ENCODE peak calls at places on chromosomes 16 and 17, in five cellular contexts. S is Caco-2, X is mesendoderm, T is iPS DF 6.9, C is hepatocyte. M is an unnamed sample.

GRCh38 chr17:58527949-58528348 is 13.5 kb upstream of the MTMR4 start:
- DNase-seq in X (peak), T (no peak), S (no peak), C (no peak), M (no peak)

GRCh38 chr16:21276090-21276489 is 2.0 kb downstream of the CRYM start:
- DNase-seq in S (no peak), X (no peak), T (no peak), C (no peak), M (no peak)

GRCh38 chr17:6639651-6640535 is 618 bp downstream of the KIAA0753 start:
- DNase-seq in X (peak), T (no peak), C (peak), S (no peak), M (no peak)

GRCh38 chr17:13256545-13256944 is 238.7 kb upstream of the ELAC2 start:
- DNase-seq in T (no peak), X (peak), S (no peak), C (no peak), M (no peak)

GRCh38 chr16:6929868-6930267 is 402.8 kb upstream of the RBFOX1 start:
- DNase-seq in C (no peak), X (peak), T (no peak), S (no peak), M (no peak)

GRCh38 chr17:33292981-33293867 is at the start of gene ASIC2:
- DNase-seq in X (peak), S (no peak), C (peak), T (no peak), M (no peak)

GRCh38 chr16:64455275-64455674 is 666.6 kb downstream of the CDH11 start:
- DNase-seq in X (no peak), C (no peak), T (no peak), S (no peak), M (no peak)

GRCh38 chr16:9091867-9092281 is 430 bp downstream of the HAPSTR1 start:
- DNase-seq in X (peak), C (peak), T (no peak), S (no peak), M (no peak)

GRCh38 chr17:80365983-80366382 is 49.0 kb upstream of the ENDOV start:
- DNase-seq in X (no peak), S (peak), T (no peak), C (no peak), M (no peak)
- H3K4me3 ChIP-seq in X (no peak), S (no peak), T (no peak), C (no peak), M (no peak)

DNA sequence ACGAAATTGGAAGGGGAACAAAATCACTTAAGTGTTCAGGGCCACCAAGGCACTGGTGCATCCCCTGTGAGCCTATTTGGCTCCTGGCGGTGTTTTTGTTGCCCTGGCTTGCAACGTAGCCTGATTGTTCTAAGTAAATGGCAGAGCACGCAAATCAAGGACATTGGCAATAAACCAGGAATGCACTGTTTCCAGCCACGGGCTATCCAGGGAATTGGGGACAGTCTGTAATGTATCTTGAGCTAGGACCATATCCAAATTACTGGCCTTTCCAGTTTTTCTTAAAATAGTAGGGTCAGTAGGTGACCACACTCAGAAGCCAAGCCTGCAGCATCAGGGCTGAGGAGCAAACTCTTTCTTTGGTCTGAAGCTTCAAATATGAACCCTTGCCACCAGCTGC is 734.0 kb downstream of the MAF start:
- DNase-seq in X (no peak), C (no peak), T (no peak), S (no peak), M (no peak)
- H3K4me3 ChIP-seq in X (no peak), C (no peak), T (no peak), S (no peak), M (no peak)

GRCh38 chr16:29881050-29881449 is 18.0 kb upstream of the CDIPT start:
- DNase-seq in C (no peak), S (no peak), X (no peak), T (no peak), M (peak)

GRCh38 chr16:29875206-29875605 is 12.2 kb upstream of the CDIPT start:
- DNase-seq in T (no peak), C (no peak), X (no peak), S (no peak), M (no peak)

GRCh38 chr16:29876186-29876577 is 13.2 kb upstream of the CDIPT start:
- DNase-seq in T (no peak), C (no peak), S (no peak), X (peak), M (no peak)

GRCh38 chr16:29876578-29877249 is 13.7 kb upstream of the CDIPT start:
- DNase-seq in S (no peak), C (no peak), T (no peak), X (peak), M (no peak)

GRCh38 chr16:29877266-29877961 is 14.4 kb upstream of the CDIPT start:
- DNase-seq in C (peak), X (peak), T (peak), S (peak), M (no peak)
- H3K4me3 ChIP-seq in C (no peak), X (no peak), T (peak), S (no peak), M (no peak)

DNA sequence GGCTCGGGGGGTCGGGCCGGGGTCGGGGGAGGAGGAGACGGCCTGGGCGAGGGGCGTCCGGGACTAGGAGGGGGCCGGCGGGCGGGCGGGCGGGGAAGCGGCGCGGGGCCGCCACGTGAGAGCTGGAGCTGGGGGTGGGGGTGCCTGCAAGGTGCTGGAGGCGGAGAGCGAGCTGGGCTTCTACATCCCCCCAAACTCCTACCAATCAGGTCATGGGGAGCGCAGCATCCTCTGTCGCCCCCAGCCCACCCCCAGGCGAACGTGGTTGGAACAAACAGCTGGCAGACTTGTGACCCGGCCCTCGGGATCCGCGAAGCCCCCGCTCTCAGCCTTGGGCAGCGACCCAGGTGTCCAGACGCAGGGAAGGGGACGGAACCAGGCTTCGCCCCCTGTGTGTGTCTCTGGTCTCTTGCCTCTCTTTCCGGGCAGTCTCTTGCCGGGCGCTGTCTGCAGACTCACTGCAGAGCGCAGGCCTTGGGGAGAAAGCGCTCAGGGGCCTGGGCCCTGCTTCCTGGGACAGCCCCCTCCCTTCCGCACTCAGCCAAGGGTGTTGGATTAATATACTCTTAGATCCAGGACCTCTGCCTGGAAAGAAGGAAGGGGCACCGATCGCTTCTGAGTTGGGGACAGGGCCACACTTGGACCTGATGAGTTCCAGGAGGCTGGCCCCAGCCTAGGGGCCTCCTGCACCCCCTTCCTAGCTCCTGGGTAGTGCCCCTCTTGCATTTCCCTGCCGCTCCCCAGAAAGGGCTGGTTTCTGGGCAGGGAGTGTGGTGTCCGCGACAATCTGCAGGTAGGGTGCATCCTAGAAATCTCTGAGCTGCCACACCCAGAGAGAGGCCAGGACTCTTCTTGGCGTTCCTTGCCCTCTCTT is 730 bp downstream of the RASL10B start:
- DNase-seq in T (no peak), C (no peak), X (no peak), S (no peak), M (no peak)
- H3K4me3 ChIP-seq in T (peak), C (peak), X (peak), S (peak), M (peak)

GRCh38 chr16:24611310-24611709 is 71.9 kb downstream of the RBBP6 start:
- DNase-seq in C (no peak), X (no peak), S (no peak), T (no peak), M (no peak)

GRCh38 chr16:24612656-24613055 is 73.3 kb downstream of the RBBP6 start:
- DNase-seq in C (no peak), T (no peak), S (no peak), X (no peak), M (no peak)

GRCh38 chr16:24609417-24609739 is 70.0 kb downstream of the RBBP6 start:
- DNase-seq in X (no peak), S (no peak), T (no peak), C (no peak), M (no peak)

GRCh38 chr16:24609740-24610420 is 70.5 kb downstream of the RBBP6 start:
- DNase-seq in S (no peak), C (peak), X (peak), T (no peak), M (peak)

GRCh38 chr16:24610421-24610765 is 71.0 kb downstream of the RBBP6 start:
- DNase-seq in X (peak), T (no peak), C (peak), S (no peak), M (no peak)
- H3K4me3 ChIP-seq in X (peak), T (peak), C (no peak), S (no peak), M (no peak)

DNA sequence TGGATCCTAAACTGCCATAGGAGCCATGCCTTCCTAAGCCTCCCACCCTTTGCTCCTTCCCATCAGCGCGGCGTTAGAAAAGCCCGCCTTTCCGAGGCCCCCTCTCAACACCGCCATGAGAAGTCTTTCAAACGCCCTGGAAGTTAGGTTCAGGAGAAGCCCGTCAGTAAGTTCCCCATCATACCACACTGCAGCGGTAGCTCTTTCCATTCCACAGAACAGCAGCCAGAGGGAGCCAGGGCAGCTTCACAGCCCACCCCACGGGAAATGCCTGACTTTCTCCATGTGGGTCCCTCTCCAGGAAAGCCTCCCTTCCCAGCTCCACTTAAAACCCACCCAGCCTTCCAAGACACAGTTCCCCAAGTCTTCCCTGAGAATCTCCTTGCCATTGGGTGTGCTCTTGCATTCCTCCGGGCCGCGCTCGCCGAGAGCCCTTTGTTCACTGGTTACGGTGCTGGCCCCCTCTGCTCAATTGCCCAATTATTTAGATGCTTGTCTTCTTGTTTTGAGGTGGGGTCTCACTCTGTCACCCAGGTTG is 28.7 kb downstream of the KIAA0513 start:
- DNase-seq in C (no peak), S (no peak), X (peak), T (no peak), M (peak)
- H3K4me3 ChIP-seq in C (no peak), S (no peak), X (no peak), T (no peak), M (no peak)

DNA sequence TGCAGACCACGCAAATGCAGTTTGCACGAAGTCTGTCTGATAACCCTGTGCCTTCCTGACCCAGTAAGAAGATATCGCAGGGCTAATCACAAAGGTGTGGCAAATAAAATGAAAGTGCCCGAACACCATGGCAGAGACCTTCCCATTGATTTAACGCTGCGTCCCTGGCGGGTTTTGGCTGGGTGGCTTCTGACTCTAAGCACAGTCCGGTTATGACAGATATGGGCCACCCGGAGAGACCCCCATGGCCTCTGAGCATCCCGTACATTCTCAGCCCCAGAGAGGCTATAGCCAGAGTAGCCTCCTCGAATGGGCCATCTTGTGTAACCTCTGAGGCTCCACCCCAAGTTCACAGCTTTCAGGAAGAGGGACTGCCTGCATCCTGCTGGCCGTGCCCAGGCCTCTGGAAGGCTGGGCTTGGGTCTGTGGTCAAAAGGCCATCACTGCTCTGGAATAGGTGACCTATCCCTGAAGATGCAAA is 5.5 kb downstream of the FOXC2 start:
- DNase-seq in C (no peak), S (no peak), T (no peak), X (peak), M (no peak)
- H3K4me3 ChIP-seq in C (no peak), S (no peak), T (no peak), X (no peak), M (no peak)